ENCODE peak calls at places on chromosome 16, in seven cellular contexts. Y is CD4-positive, alpha-beta T cell; Z is heart right ventricle; W is GM20000; R is iPS-NIHi11; H is HTR-8/SVneo; T is SW480. Q is an unnamed sample.

GRCh38 chr16:49921791-49922456 is 66.0 kb upstream of the ZNF423 start:
- DNase-seq in Z (peak), H (peak), T (peak), W (peak), R (peak), Y (peak), Q (peak)

GRCh38 chr16:28321700-28322411 is 29.5 kb downstream of the SBK1 start:
- DNase-seq in Y (no peak), T (no peak), Z (no peak), H (peak), R (peak), W (peak), Q (peak)

GRCh38 chr16:81901483-81901882 is 109.8 kb downstream of the SDR42E1 start:
- DNase-seq in Z (peak), Y (no peak), W (no peak), T (no peak), R (no peak), H (peak), Q (peak)

GRCh38 chr16:10981697-10982216 is 37.4 kb downstream of the CLEC16A start:
- DNase-seq in H (no peak), R (peak), W (peak), Y (peak), T (no peak), Z (no peak), Q (peak)

GRCh38 chr16:25838724-25839186 is 147.0 kb downstream of the HS3ST4 start:
- DNase-seq in W (peak), T (peak), H (peak), Y (peak), Z (peak), R (peak), Q (peak)

GRCh38 chr16:67537636-67538591 is 9.3 kb downstream of the RIPOR1 start:
- DNase-seq in Y (no peak), T (no peak), Z (peak), R (peak), W (peak), H (peak), Q (peak)

GRCh38 chr16:47872228-47872627 is 283.6 kb downstream of the ABCC12 start:
- DNase-seq in R (no peak), H (no peak), T (no peak), Y (no peak), Z (no peak), W (no peak), Q (no peak)

GRCh38 chr16:48358419-48358818 is 26.8 kb downstream of the SIAH1 start:
- DNase-seq in R (no peak), H (no peak), Y (no peak), W (no peak), Z (no peak), T (no peak), Q (no peak)

GRCh38 chr16:68893710-68894705 is 50.7 kb downstream of the TANGO6 start:
- DNase-seq in W (no peak), H (no peak), T (no peak), Y (no peak), R (peak), Z (peak), Q (peak)

GRCh38 chr16:66355526-66355925 is 11.0 kb upstream of the CDH5 start:
- DNase-seq in W (no peak), R (no peak), H (no peak), Z (no peak), Y (no peak), T (no peak), Q (no peak)

GRCh38 chr16:87395181-87395842 is 3.2 kb downstream of the MAP1LC3B start:
- DNase-seq in H (no peak), Z (no peak), R (no peak), Y (no peak), W (no peak), T (no peak), Q (peak)

GRCh38 chr16:2846511-2847310 is 11.3 kb downstream of the PRSS22 start:
- DNase-seq in T (peak), H (peak), W (no peak), Z (no peak), Y (no peak), R (peak), Q (peak)

GRCh38 chr16:2955438-2955778 is 8.7 kb upstream of the KREMEN2 start:
- DNase-seq in Z (no peak), Y (no peak), H (no peak), W (no peak), T (no peak), R (no peak), Q (no peak)

GRCh38 chr16:13305019-13305755 is 403.8 kb downstream of the SHISA9 start:
- DNase-seq in T (no peak), Z (no peak), H (no peak), R (no peak), Y (no peak), W (no peak), Q (no peak)

GRCh38 chr16:83581082-83581481 is 226.7 kb upstream of the HSBP1 start:
- DNase-seq in H (no peak), Y (no peak), T (no peak), Z (no peak), W (peak), R (no peak), Q (peak)

GRCh38 chr16:2825899-2826298 is 4.2 kb upstream of the ZG16B start:
- DNase-seq in Y (no peak), T (no peak), H (no peak), R (no peak), W (no peak), Z (no peak), Q (no peak)

GRCh38 chr16:28162326-28162877 is 49.4 kb downstream of the XPO6 start:
- DNase-seq in H (no peak), Y (no peak), R (no peak), T (no peak), Z (no peak), W (no peak), Q (no peak)

GRCh38 chr16:78372302-78372701 is 272.8 kb downstream of the WWOX start:
- DNase-seq in T (no peak), Z (no peak), R (no peak), H (no peak), W (no peak), Y (no peak), Q (no peak)

GRCh38 chr16:52469775-52470174 is 77.2 kb downstream of the TOX3 start:
- DNase-seq in W (no peak), H (no peak), T (peak), Y (no peak), Z (no peak), R (no peak), Q (no peak)

GRCh38 chr16:83675136-83675535 is 132.6 kb upstream of the HSBP1 start:
- DNase-seq in Y (no peak), T (no peak), Z (no peak), H (no peak), W (no peak), R (peak), Q (no peak)

GRCh38 chr16:17552351-17552750 is 81.6 kb upstream of the XYLT1 start:
- DNase-seq in R (no peak), H (no peak), W (no peak), T (no peak), Z (no peak), Y (no peak), Q (no peak)

Q was measured in GM23248.